ENCODE peak calls at places on chromosome 6, in seven cellular contexts. F is thoracic aorta, V is fibroblast of lung, E is fibroblast of the aortic adventitia, D is GM23338, X is HepG2, K is tibial nerve. J is an unnamed sample.

GRCh38 chr6:37242429-37243052 is 15.0 kb upstream of the TBC1D22B start:
- DNase-seq in F (peak), X (peak), V (peak), D (no peak), E (peak), K (no peak), J (no peak)

GRCh38 chr6:170091000-170091638 is 199.8 kb downstream of the DLL1 start:
- DNase-seq in F (no peak), D (no peak), E (no peak), K (no peak), V (no peak), X (no peak), J (no peak)

GRCh38 chr6:396126-396520 is 4.6 kb downstream of the IRF4 start:
- DNase-seq in D (no peak), V (no peak), X (no peak), K (no peak), F (no peak), E (no peak), J (no peak)

GRCh38 chr6:170086639-170087420 is 204.0 kb downstream of the DLL1 start:
- DNase-seq in E (no peak), X (no peak), F (no peak), V (no peak), D (no peak), K (no peak), J (peak)

GRCh38 chr6:69957990-69958559 is 91.7 kb downstream of the COL19A1 start:
- DNase-seq in V (peak), K (no peak), D (no peak), X (no peak), E (peak), F (no peak), J (no peak)

GRCh38 chr6:147872002-147872401 is 363.5 kb downstream of the SAMD5 start:
- DNase-seq in F (no peak), K (no peak), D (no peak), V (no peak), X (no peak), E (no peak), J (no peak)

GRCh38 chr6:45299096-45299581 is 29.0 kb upstream of the RUNX2 start:
- DNase-seq in K (no peak), V (no peak), E (no peak), X (no peak), D (no peak), F (no peak), J (no peak)

GRCh38 chr6:170276369-170277057 is 14.4 kb downstream of the DLL1 start:
- DNase-seq in D (no peak), X (no peak), E (no peak), V (peak), K (peak), F (no peak), J (no peak)

GRCh38 chr6:90859612-90860011 is 272.7 kb upstream of the MAP3K7 start:
- DNase-seq in V (peak), D (peak), K (no peak), E (no peak), F (no peak), X (no peak), J (no peak)

GRCh38 chr6:86723729-86724128 is 213.6 kb upstream of the HTR1E start:
- DNase-seq in F (no peak), E (no peak), D (peak), X (no peak), V (no peak), K (no peak), J (no peak)

DNA sequence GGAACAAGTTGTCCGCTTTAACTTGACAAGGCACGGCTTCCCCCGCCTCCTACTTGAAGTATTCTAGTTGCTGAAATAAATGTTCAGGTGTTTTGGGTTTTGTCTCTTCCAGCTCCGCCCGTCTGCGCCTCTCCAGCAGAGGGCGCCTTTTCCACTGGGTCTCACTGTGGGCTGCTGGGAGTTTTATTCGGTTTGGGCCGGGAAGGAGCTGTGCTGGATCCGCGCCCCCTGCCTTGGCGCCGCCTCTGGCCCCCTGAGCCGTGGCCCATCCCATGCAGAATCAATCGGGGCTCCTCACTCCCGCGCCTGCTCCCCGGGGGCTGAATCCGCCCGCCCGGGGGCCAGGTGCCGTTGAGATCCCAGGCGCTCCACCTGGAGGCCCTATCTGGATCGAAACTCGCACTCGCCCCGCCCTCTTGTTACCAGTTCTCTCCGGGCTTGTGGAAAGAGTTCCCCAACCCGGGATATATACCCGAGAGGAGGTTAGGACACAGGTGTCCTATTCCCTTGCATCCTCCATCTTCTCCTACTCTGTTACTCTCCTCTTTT is 51.0 kb upstream of the TCF21 start:
- DNase-seq in D (peak), K (no peak), V (no peak), X (peak), F (no peak), E (peak), J (peak)
- H3K4me3 ChIP-seq in D (peak), K (peak), V (no peak), X (peak), F (peak), E (peak), J (no peak)

GRCh38 chr6:108562503-108562993 is 1.8 kb downstream of the FOXO3 start:
- DNase-seq in V (peak), F (peak), K (peak), E (peak), X (peak), D (peak), J (peak)

GRCh38 chr6:108565091-108565766 is 4.5 kb downstream of the FOXO3 start:
- DNase-seq in E (no peak), V (no peak), X (no peak), F (no peak), K (no peak), D (no peak), J (no peak)

GRCh38 chr6:108565893-108566292 is 5.2 kb downstream of the FOXO3 start:
- DNase-seq in X (peak), F (no peak), K (no peak), D (no peak), E (peak), V (peak), J (no peak)

GRCh38 chr6:108563292-108563691 is 2.6 kb downstream of the FOXO3 start:
- DNase-seq in F (no peak), V (peak), E (no peak), K (no peak), X (no peak), D (no peak), J (no peak)

DNA sequence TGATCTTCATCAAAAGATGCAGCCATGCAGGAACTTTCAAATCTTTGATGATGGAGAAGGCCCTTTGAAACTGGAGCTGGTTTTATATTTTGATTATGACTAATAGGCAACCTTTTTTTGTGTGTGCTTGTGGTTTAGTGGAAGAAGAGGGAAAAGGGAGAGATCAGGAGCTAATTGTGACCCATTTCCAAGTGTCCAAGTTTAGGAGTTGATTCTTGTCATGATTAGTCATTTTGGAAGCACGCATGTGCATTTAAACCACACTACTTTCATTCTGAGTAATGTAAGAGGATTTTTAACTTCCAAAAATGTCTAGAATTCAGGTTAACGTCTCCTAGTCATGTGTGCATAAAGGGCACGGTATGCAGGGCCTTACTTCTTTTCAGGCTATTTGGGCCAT is 3.5 kb downstream of the FOXO3 start:
- DNase-seq in E (peak), X (no peak), F (no peak), K (no peak), D (no peak), V (peak), J (no peak)
- H3K4me3 ChIP-seq in E (peak), X (peak), F (peak), K (peak), D (no peak), V (peak), J (no peak)

DNA sequence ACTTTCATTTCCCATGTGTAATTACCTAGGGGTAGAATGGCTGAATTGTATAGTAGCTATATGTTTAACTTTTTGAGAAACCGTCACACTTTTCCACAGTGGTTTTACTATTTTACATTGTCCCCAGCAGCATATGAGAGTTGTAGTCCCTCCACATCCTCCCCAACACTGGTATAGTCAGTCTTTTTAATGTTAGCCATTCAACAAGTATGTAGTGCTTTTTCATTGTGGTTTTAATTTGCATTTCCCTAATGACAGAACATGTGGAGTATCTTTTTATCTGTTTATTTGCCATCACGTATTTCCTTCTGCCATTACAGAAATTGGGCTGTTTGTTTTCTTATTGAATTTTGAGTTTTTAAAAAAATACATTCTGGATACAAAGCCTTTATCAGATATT is 148.4 kb downstream of the CARMIL1 start:
- DNase-seq in X (no peak), F (no peak), D (no peak), V (no peak), K (no peak), E (no peak), J (no peak)
- H3K4me3 ChIP-seq in X (no peak), F (no peak), D (no peak), V (no peak), K (no peak), E (no peak), J (no peak)

GRCh38 chr6:35296931-35297330 is 687 bp upstream of the DEF6 start:
- DNase-seq in D (no peak), X (no peak), E (no peak), K (no peak), F (no peak), V (no peak), J (no peak)

GRCh38 chr6:35300848-35301247 is 3.2 kb downstream of the DEF6 start:
- DNase-seq in D (no peak), E (no peak), F (no peak), X (no peak), V (no peak), K (no peak), J (no peak)

GRCh38 chr6:35297541-35298481 is at the start of gene DEF6:
- DNase-seq in F (peak), E (peak), X (peak), K (peak), D (peak), V (peak), J (peak)

GRCh38 chr6:35298625-35299140 is 1.1 kb downstream of the DEF6 start:
- DNase-seq in D (no peak), V (no peak), F (no peak), E (no peak), K (no peak), X (no peak), J (no peak)

GRCh38 chr6:35299674-35300073 is 2.1 kb downstream of the DEF6 start:
- DNase-seq in F (no peak), X (no peak), D (no peak), E (no peak), K (no peak), V (no peak), J (peak)
- H3K4me3 ChIP-seq in F (peak), X (no peak), D (no peak), E (no peak), K (no peak), V (no peak), J (no peak)

GRCh38 chr6:41228616-41229015 is 467 bp downstream of the TREML4 start:
- DNase-seq in E (peak), K (no peak), D (peak), V (no peak), F (no peak), X (no peak), J (no peak)
- H3K4me3 ChIP-seq in E (no peak), K (no peak), D (no peak), V (no peak), F (no peak), X (no peak), J (no peak)

DNA sequence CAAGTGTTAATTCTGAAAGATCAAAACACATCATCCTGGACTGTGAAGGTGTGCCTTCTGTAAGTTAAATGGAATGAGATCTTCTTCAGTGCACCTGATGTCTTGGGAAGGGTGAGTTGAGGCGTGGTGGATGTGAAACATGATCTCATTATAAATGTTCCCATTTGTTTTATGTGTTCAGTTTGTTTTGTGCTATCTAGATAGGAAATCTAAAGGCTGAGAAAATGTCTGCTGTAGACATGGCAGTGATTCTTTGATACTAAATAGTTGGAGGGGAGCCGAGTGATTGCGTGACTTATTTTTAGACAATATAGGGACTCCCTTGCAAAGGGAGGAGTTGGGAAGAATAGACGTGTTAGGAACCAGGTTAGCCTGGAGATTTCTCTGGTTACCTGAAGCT is 290.4 kb downstream of the SOX4 start:
- DNase-seq in E (no peak), F (no peak), X (no peak), K (no peak), V (no peak), D (no peak), J (no peak)
- H3K4me3 ChIP-seq in E (no peak), F (no peak), X (no peak), K (no peak), V (no peak), D (no peak), J (no peak)

DNA sequence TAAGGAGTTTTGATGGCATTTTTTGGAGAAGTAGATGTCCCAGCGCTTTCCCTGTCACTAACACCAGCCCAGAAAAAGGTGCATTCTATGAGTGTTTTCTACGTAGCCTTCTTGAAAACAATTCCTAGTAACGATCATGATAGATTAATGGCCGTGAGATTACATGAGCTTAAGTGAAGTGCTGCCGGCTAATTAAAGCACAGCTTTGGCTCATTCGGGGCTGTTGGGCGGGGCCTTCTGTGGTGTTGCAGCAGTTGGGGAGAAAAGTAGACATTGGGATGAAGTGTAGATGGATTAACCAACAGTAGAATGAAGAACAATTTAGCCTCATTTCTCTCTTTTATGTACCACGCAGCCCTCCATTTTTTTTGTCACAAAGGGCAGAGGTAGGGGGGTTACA is 20.8 kb upstream of the TRAF3IP2 start:
- DNase-seq in F (no peak), D (no peak), K (no peak), V (no peak), X (no peak), E (no peak), J (no peak)
- H3K4me3 ChIP-seq in F (peak), D (no peak), K (peak), V (peak), X (no peak), E (no peak), J (no peak)

DNA sequence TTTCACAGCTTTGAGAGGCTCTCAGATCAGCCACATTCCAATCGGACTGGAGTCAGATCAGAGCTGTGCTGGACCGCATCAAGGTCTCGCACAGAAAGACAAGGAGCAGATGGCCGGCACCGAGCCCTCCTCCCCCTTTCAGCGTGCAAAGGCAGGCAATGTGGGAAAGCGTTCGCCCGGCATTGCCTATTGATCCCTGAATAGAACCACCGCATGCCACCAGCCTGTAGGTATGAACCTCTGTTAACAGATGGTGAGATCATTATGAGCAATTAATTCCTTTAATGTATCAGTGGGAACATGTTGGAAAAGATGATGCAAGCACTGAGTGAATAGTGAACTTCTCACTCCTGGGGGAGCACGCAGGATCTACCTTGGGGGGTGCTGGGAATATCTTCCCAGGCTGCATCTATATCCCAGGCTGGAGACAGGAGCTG is 117.5 kb upstream of the ID4 start:
- DNase-seq in F (no peak), K (no peak), D (peak), V (peak), E (peak), X (no peak), J (no peak)
- H3K4me3 ChIP-seq in F (peak), K (no peak), D (no peak), V (no peak), E (no peak), X (no peak), J (no peak)

GRCh38 chr6:31464252-31465184 is 33.4 kb upstream of the MICB start:
- DNase-seq in X (no peak), D (no peak), K (no peak), F (no peak), E (no peak), V (no peak), J (no peak)

GRCh38 chr6:31465185-31465536 is 32.8 kb upstream of the MICB start:
- DNase-seq in V (no peak), K (no peak), D (no peak), E (no peak), F (no peak), X (no peak), J (no peak)

GRCh38 chr6:31460361-31461025 is 37.5 kb upstream of the MICB start:
- DNase-seq in F (no peak), E (no peak), X (no peak), K (no peak), D (no peak), V (no peak), J (no peak)

GRCh38 chr6:31462964-31463940 is 34.7 kb upstream of the MICB start:
- DNase-seq in K (peak), X (peak), D (peak), E (peak), F (peak), V (peak), J (peak)

DNA sequence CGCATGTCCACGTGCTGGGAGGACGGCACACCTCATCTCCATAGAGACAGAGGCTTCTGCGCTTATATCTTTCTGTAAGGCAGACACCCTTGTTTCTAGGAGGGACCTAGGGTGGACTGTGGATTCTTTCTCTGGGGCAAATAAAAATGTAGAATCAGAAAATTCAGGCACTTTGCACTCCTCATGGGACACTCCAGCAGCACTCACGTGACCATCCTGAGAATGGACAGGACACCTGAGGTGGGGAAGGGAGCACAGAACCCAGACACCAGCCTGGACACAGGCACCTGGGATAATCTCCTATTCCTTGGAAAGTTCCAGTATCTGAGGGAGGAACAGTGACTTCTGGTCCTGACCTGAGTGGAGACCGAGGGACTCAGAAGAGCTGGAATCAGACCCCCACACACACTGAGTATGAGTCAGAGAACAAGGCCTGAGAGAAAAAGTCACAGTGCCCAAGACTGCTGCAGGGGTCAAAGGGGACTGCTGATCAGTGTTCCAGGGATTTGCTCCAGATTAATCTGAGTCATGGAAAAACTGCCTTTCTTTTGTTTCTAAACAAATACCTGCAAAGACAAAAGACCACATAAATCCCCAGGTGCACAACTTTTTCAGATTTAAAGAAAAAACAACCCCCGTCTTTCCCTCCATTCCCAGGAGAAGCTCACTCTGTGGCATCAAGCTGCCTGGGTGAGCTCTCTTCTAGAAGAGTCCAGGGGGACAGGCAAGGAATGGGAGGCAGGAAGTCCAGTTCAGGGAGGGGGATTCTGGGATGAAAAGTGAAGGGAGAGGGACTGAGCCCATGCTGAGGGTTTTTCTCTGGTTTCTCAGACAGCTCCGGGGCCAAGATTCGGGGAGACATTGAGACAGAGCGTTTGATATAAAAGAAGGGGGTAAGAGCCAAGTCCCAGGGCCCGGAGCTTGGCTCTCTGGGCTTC is 35.6 kb upstream of the MICB start:
- DNase-seq in X (no peak), D (no peak), F (no peak), K (no peak), E (peak), V (peak), J (no peak)
- H3K4me3 ChIP-seq in X (peak), D (peak), F (peak), K (peak), E (no peak), V (no peak), J (peak)

J was measured in mucosa of descending colon.